ENCODE peak calls at places on chromosomes 3 and 15, in six cellular contexts. S is thoracic aorta, L is heart left ventricle, N is Caco-2, Y is tibial artery, F is transverse colon. M is an unnamed sample.

GRCh38 chr3:159796744-159797143 is 191.9 kb upstream of the IL12A start:
- DNase-seq in S (no peak), N (no peak), Y (no peak), F (no peak), L (no peak), M (peak; percentile 85)

GRCh38 chr3:159941043-159941994 is 47.3 kb upstream of the IL12A start:
- DNase-seq in S (no peak), L (no peak), Y (no peak), F (no peak), N (no peak), M (no peak)

GRCh38 chr15:31457161-31457560 is 130.5 kb downstream of the KLF13 start:
- DNase-seq in L (no peak), S (no peak), F (no peak), N (no peak), Y (no peak), M (peak; percentile 89)

GRCh38 chr15:48473667-48474066 is 142.4 kb downstream of the DUT start:
- DNase-seq in N (no peak), Y (no peak), S (no peak), F (no peak), L (no peak), M (no peak)

GRCh38 chr15:75065851-75066509 is 42.6 kb downstream of the PPCDC start:
- DNase-seq in Y (no peak), F (no peak), N (peak; percentile 64), L (no peak), S (no peak), M (no peak)

GRCh38 chr3:124486324-124486723 is 243.9 kb upstream of the UMPS start:
- DNase-seq in S (no peak), Y (no peak), N (no peak), F (no peak), L (no peak), M (peak; percentile 5)

GRCh38 chr3:43394071-43394501 is 107.7 kb downstream of the SNRK start:
- DNase-seq in N (no peak), S (no peak), F (no peak), Y (peak; percentile 48), L (peak; percentile 88), M (peak; percentile 27)

GRCh38 chr3:177905173-177905894 is 630.9 kb upstream of the KCNMB2 start:
- DNase-seq in N (no peak), Y (no peak), L (no peak), F (no peak), S (no peak), M (peak; percentile 95)

GRCh38 chr15:25863067-25863967 is at the start of gene ATP10A:
- DNase-seq in S (no peak), F (no peak), L (peak; percentile 49), Y (peak; percentile 59), N (no peak), M (peak; percentile 66)

GRCh38 chr3:194156095-194156494 is 20.1 kb downstream of the HES1 start:
- DNase-seq in N (no peak), Y (no peak), F (no peak), S (no peak), L (no peak), M (no peak)

GRCh38 chr15:79516155-79516554 is 84.0 kb downstream of the MINAR1 start:
- DNase-seq in F (no peak), N (no peak), S (no peak), L (no peak), Y (no peak), M (no peak)

GRCh38 chr3:117964814-117965213 is 1069.8 kb downstream of the IGSF11 start:
- DNase-seq in N (no peak), S (no peak), Y (no peak), F (no peak), L (no peak), M (no peak)

GRCh38 chr3:117721866-117722265 is 1012.3 kb downstream of the TUSC7 start:
- DNase-seq in N (no peak), F (no peak), L (no peak), S (no peak), Y (no peak), M (no peak)

GRCh38 chr15:67397139-67397538 is 123.8 kb upstream of the C15orf61 start:
- DNase-seq in F (no peak), L (no peak), Y (no peak), S (no peak), N (no peak), M (no peak)
- TF ChIP-seq CTCF in F (no peak), L (no peak), Y (no peak), S (no peak), N (no peak), M (peak; percentile 23)

GRCh38 chr3:126267976-126268615 is 87.7 kb upstream of the ALDH1L1 start:
- DNase-seq in S (no peak), L (no peak), N (no peak), F (no peak), Y (no peak), M (no peak)

GRCh38 chr3:126266291-126266840 is 86.0 kb upstream of the ALDH1L1 start:
- DNase-seq in Y (peak; percentile 86), L (peak; percentile 49), N (no peak), S (peak; percentile 62), F (peak; percentile 34), M (no peak)

GRCh38 chr3:126268866-126269265 is 88.3 kb downstream of the KLF15 start:
- DNase-seq in N (no peak), F (no peak), Y (no peak), S (no peak), L (no peak), M (no peak)

GRCh38 chr3:126266850-126267168 is 86.4 kb upstream of the ALDH1L1 start:
- DNase-seq in F (no peak), N (no peak), S (no peak), L (no peak), Y (no peak), M (no peak)

GRCh38 chr3:126267169-126267975 is 87.0 kb upstream of the ALDH1L1 start:
- DNase-seq in Y (peak; percentile 84), N (peak; percentile 92), S (peak; percentile 56), L (peak; percentile 59), F (peak; percentile 49), M (peak; percentile 97)
- H3K4me3 ChIP-seq in Y (peak overlapping the region; percentile 38), N (peak overlapping the region; percentile 42), S (peak overlapping the region; percentile 54), L (peak overlapping the region; percentile 37), F (peak overlapping the region; percentile 19), M (peak overlapping the region; percentile 52)

GRCh38 chr3:184872200-184872599 is 60.2 kb downstream of the VPS8 start:
- DNase-seq in Y (no peak), F (no peak), N (no peak), L (no peak), S (no peak), M (peak; percentile 12)

GRCh38 chr3:184880616-184881015 is 68.7 kb downstream of the VPS8 start:
- DNase-seq in L (no peak), N (no peak), S (no peak), F (no peak), Y (no peak), M (peak; percentile 3)

GRCh38 chr3:184873136-184873535 is 61.2 kb downstream of the VPS8 start:
- DNase-seq in N (no peak), S (no peak), L (no peak), F (no peak), Y (no peak), M (no peak)

DNA sequence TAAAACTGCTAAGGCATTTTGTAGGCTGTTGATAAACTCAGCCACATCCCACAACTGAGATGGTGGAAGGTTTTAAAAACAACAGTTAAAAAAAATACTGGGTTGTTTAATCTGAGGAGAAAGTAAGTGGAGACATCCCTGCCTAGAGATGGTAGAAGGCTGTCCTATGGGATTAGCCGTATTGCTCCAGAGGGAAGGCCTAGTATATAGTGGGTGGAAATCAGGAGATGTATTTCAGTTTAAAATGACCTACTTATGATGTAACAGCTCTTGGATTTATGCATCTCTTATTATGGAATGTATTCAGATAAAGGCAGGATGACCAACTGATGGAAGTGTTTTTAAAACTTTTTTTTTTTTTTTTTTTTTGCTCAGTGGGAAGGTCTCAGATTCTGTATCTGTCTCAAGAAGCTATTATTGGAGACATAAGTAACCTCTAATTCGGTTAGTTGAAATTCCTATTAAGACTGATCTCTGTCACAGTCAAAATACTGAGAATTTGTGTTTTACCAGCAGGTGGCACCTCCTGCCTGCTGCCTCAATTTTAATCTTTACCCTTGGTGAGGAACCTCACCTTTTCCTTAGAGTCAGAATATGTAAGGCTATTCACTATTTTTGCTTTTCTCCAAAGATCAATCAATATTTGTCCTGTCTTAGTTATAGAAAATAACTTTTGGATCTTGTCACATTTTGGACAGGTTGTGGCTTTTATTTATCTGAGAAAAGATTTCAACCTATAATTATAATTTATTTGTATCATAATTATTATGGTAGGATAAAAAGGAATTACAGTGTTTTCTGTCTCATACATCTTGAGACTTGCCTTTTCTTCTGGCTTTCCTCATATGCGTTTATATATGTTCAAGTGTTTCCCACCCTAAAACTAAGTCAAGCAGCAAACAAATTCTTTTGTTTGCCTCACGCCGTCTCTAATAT is 63.0 kb downstream of the VPS8 start:
- DNase-seq in L (no peak), N (peak; percentile 51), S (no peak), Y (no peak), F (peak; percentile 11), M (peak; percentile 23)
- TF ChIP-seq CTCF in L (peak; percentile 43), N (peak; percentile 73), S (peak; percentile 36), Y (peak; percentile 51), F (peak; percentile 56), M (peak; percentile 61)

GRCh38 chr3:195905970-195906864 is 2.1 kb downstream of the TNK2 start:
- DNase-seq in Y (no peak), F (no peak), L (no peak), N (no peak), S (no peak), M (peak; percentile 48)
- H3K4me3 ChIP-seq in Y (peak overlapping the region; percentile 82), F (no peak overlapping the region), L (peak overlapping the region; percentile 83), N (no peak overlapping the region), S (peak overlapping the region; percentile 80), M (no peak overlapping the region)

GRCh38 chr15:52163321-52164190 is 27.6 kb downstream of the GNB5 start:
- DNase-seq in F (no peak), L (no peak), S (no peak), N (peak; percentile 25), Y (no peak), M (no peak)

GRCh38 chr15:52162260-52162659 is 28.9 kb downstream of the GNB5 start:
- DNase-seq in F (no peak), L (no peak), Y (no peak), S (no peak), N (no peak), M (peak; percentile 15)

GRCh38 chr15:52161406-52161966 is 29.7 kb downstream of the GNB5 start:
- DNase-seq in Y (no peak), S (no peak), F (no peak), L (no peak), N (no peak), M (no peak)

GRCh38 chr15:52164631-52165265 is 26.4 kb downstream of the GNB5 start:
- DNase-seq in L (no peak), S (no peak), N (peak; percentile 32), F (no peak), Y (no peak), M (peak; percentile 46)

GRCh38 chr15:52162876-52163275 is 28.3 kb downstream of the GNB5 start:
- DNase-seq in Y (no peak), F (no peak), S (no peak), L (no peak), N (no peak), M (no peak)
- TF ChIP-seq CTCF in Y (no peak), F (no peak), S (no peak), L (no peak), N (no peak), M (no peak)